ENCODE peak calls at places on chromosomes 6 and 20, in five cellular contexts. A is heart left ventricle, X is ovary, L is iris pigment epithelial cell, D is SK-MEL-5. E is an unnamed sample.

GRCh38 chr6:38307730-38308129 is 332.0 kb downstream of the BTBD9 start:
- DNase-seq in A (no peak), X (no peak), L (peak; percentile 15), D (no peak), E (no peak)

GRCh38 chr6:149335924-149336323 is 18.4 kb downstream of the TAB2 start:
- DNase-seq in A (no peak), X (no peak), L (peak; percentile 88), D (no peak), E (no peak)

GRCh38 chr6:134853111-134854055 is 96.5 kb downstream of the ALDH8A1 start:
- DNase-seq in A (no peak), X (no peak), L (peak; percentile 57), D (peak; percentile 91), E (no peak)

GRCh38 chr20:54995553-54995952 is 520.2 kb downstream of the DOK5 start:
- DNase-seq in A (no peak), X (no peak), L (no peak), D (no peak), E (no peak)

GRCh38 chr20:17919149-17919548 is 49.4 kb downstream of the SNX5 start:
- DNase-seq in A (no peak), X (no peak), L (no peak), D (no peak), E (no peak)

GRCh38 chr20:49925901-49926454 is 10.2 kb upstream of the RNF114 start:
- DNase-seq in A (no peak), X (no peak), L (no peak), D (no peak), E (no peak)

GRCh38 chr6:11064836-11065235 is 20.7 kb upstream of the ELOVL2 start:
- DNase-seq in A (no peak), X (no peak), L (peak; percentile 21), D (no peak), E (no peak)

GRCh38 chr6:39223535-39223934 is 5.7 kb downstream of the KCNK5 start:
- DNase-seq in A (no peak), X (no peak), L (no peak), D (no peak), E (no peak)

GRCh38 chr6:40845588-40845987 is 193.4 kb downstream of the UNC5CL start:
- DNase-seq in A (peak; percentile 36), X (peak; percentile 28), L (peak; percentile 43), D (peak; percentile 60), E (no peak)

GRCh38 chr6:89597988-89598387 is 40.6 kb downstream of the LYRM2 start:
- DNase-seq in A (no peak), X (no peak), L (peak; percentile 62), D (peak; percentile 84), E (peak; percentile 76)

GRCh38 chr20:44720994-44721784 is 6.0 kb downstream of the CCN5 start:
- DNase-seq in A (peak; percentile 63), X (peak; percentile 81), L (peak; percentile 90), D (no peak), E (peak; percentile 67)

GRCh38 chr6:22954749-22955385 is 385.5 kb downstream of the HDGFL1 start:
- DNase-seq in A (no peak), X (no peak), L (peak; percentile 44), D (no peak), E (no peak)

GRCh38 chr6:82057846-82058554 is 189.5 kb downstream of the IBTK start:
- DNase-seq in A (no peak), X (no peak), L (peak; percentile 73), D (peak; percentile 62), E (no peak)

GRCh38 chr6:33851959-33852358 is 48.2 kb upstream of the MLN start:
- DNase-seq in A (peak; percentile 13), X (no peak), L (peak; percentile 11), D (peak; percentile 40), E (no peak)

GRCh38 chr6:79784013-79784753 is 153.1 kb downstream of the SH3BGRL2 start:
- DNase-seq in A (no peak), X (no peak), L (no peak), D (no peak), E (no peak)

GRCh38 chr6:167302796-167303195 is 11.7 kb downstream of the UNC93A start:
- DNase-seq in A (no peak), X (no peak), L (no peak), D (no peak), E (no peak)

GRCh38 chr20:707711-708110 is 32.1 kb upstream of the SCRT2 start:
- DNase-seq in A (no peak), X (no peak), L (no peak), D (no peak), E (no peak)

GRCh38 chr20:7650481-7650880 is 289.8 kb downstream of the HAO1 start:
- DNase-seq in A (peak; percentile 29), X (no peak), L (peak; percentile 19), D (no peak), E (no peak)

GRCh38 chr6:143583542-143584330 is 72.2 kb upstream of the FUCA2 start:
- DNase-seq in A (no peak), X (no peak), L (peak; percentile 77), D (no peak), E (no peak)

E was measured in lung.